ENCODE peak calls at places on chromosome 22, in nine cellular contexts. R is RCC 7860, F is renal cortical epithelial cell, B is AG04450, Z is NCI-H446 treated with DMSO at 0.1 percent for 48 hours, Y is SK-N-SH, I is NCI-H82, C is LNCaP clone FGC, E is AG09309. A is an unnamed sample.
A peak's percentile ranks its signal among the peaks of the same experiment; 100 is the strongest.

GRCh38 chr22:32789797-32790620 is 11.5 kb upstream of the TIMP3 start:
- DNase-seq in R (no peak), I (no peak), B (no peak), E (no peak), Y (no peak), Z (no peak), C (no peak), F (no peak), A (no peak)

GRCh38 chr22:34113381-34113780 is 193.1 kb upstream of the LARGE1 start:
- DNase-seq in F (no peak), R (no peak), Y (no peak), Z (no peak), C (no peak), B (no peak), E (no peak), I (peak; percentile 4), A (no peak)

GRCh38 chr22:24181088-24181995 is at the start of gene SUSD2:
- DNase-seq in C (no peak), R (no peak), F (no peak), E (no peak), Z (peak; percentile 50), B (no peak), I (peak; percentile 86), Y (no peak), A (no peak)

GRCh38 chr22:39090426-39091064 is 6.5 kb upstream of the APOBEC3H start:
- DNase-seq in Z (no peak), Y (no peak), C (no peak), B (no peak), E (no peak), F (no peak), I (no peak), R (peak; percentile 33), A (no peak)

GRCh38 chr22:35589071-35589735 is 27.9 kb downstream of the MB start:
- DNase-seq in I (no peak), R (peak; percentile 99), Z (no peak), B (no peak), Y (no peak), C (peak; percentile 28), F (peak; percentile 89), E (peak; percentile 90), A (peak; percentile 59)

GRCh38 chr22:17115927-17116326 is 5.2 kb downstream of the TMEM121B start:
- DNase-seq in Z (no peak), B (no peak), E (no peak), R (no peak), F (no peak), I (no peak), C (peak; percentile 63), Y (no peak), A (no peak)

GRCh38 chr22:27690596-27690995 is 111.0 kb downstream of the MN1 start:
- DNase-seq in Y (no peak), B (no peak), E (no peak), I (no peak), R (no peak), C (no peak), F (no peak), Z (no peak), A (no peak)

GRCh38 chr22:31287818-31288495 is 4.3 kb downstream of the PIK3IP1 start:
- DNase-seq in B (no peak), Y (no peak), Z (no peak), I (no peak), C (no peak), R (no peak), F (no peak), E (no peak), A (no peak)

GRCh38 chr22:45975266-45976161 is 1.4 kb downstream of the WNT7B start:
- DNase-seq in E (no peak), C (no peak), I (no peak), Z (no peak), B (no peak), F (no peak), Y (peak; percentile 45), R (no peak), A (no peak)

GRCh38 chr22:30275625-30276024 is 9.0 kb upstream of the OSM start:
- DNase-seq in Z (no peak), E (no peak), B (no peak), C (no peak), F (no peak), R (no peak), Y (no peak), I (no peak), A (no peak)

GRCh38 chr22:17359501-17359900 is 9.8 kb upstream of the CECR2 start:
- DNase-seq in R (no peak), E (no peak), F (no peak), I (no peak), B (no peak), Z (no peak), Y (no peak), C (no peak), A (no peak)

GRCh38 chr22:41003041-41003440 is 51.9 kb downstream of the RBX1 start:
- DNase-seq in Y (no peak), I (no peak), R (no peak), B (no peak), F (peak; percentile 20), Z (no peak), C (peak; percentile 86), E (no peak), A (no peak)

GRCh38 chr22:27348634-27349033 is 452.9 kb downstream of the MN1 start:
- DNase-seq in Y (no peak), Z (no peak), B (no peak), F (peak; percentile 94), R (peak; percentile 52), I (no peak), C (no peak), E (peak; percentile 47), A (no peak)

GRCh38 chr22:36565686-36566085 is 36.7 kb upstream of the EIF3D start:
- DNase-seq in Z (no peak), E (no peak), F (no peak), R (peak; percentile 14), Y (no peak), I (no peak), C (no peak), B (no peak), A (no peak)

GRCh38 chr22:35045451-35045850 is 20.5 kb upstream of the ISX start:
- DNase-seq in E (no peak), B (no peak), C (no peak), R (no peak), I (no peak), F (no peak), Z (no peak), Y (no peak), A (no peak)

GRCh38 chr22:21816472-21816786 is 51.0 kb downstream of the MAPK1 start:
- DNase-seq in Y (no peak), F (no peak), R (no peak), E (no peak), B (no peak), C (no peak), Z (no peak), I (no peak), A (no peak)

GRCh38 chr22:35154937-35155387 is 89.0 kb downstream of the ISX start:
- DNase-seq in I (peak; percentile 83), R (peak; percentile 17), F (peak; percentile 28), B (peak; percentile 11), E (peak; percentile 8), C (peak; percentile 67), Z (no peak), Y (peak; percentile 63), A (peak; percentile 11)

GRCh38 chr22:36325163-36326031 is 62.4 kb downstream of the MYH9 start:
- DNase-seq in F (peak; percentile 92), E (peak; percentile 93), Z (no peak), I (no peak), R (no peak), C (no peak), Y (no peak), B (no peak), A (no peak)

GRCh38 chr22:48072777-48073176 is 1310.3 kb downstream of the TBC1D22A start:
- DNase-seq in Y (no peak), I (no peak), E (no peak), C (no peak), Z (no peak), F (no peak), R (no peak), B (no peak), A (no peak)

GRCh38 chr22:24379536-24379935 is 47.9 kb upstream of the ADORA2A start:
- DNase-seq in B (no peak), R (no peak), I (peak; percentile 47), C (no peak), F (no peak), Z (no peak), E (no peak), Y (no peak), A (no peak)

GRCh38 chr22:50250555-50251471 is at the start of gene HDAC10:
- DNase-seq in E (no peak), F (peak; percentile 19), R (peak; percentile 56), Z (no peak), Y (peak; percentile 94), I (peak; percentile 83), C (no peak), B (no peak), A (no peak)

GRCh38 chr22:29205598-29206371 is at the start of gene EMID1:
- DNase-seq in R (no peak), E (no peak), Y (peak; percentile 90), B (no peak), I (peak; percentile 58), Z (no peak), F (no peak), C (no peak), A (no peak)

GRCh38 chr22:48863965-48864538 is 963.6 kb downstream of the BRD1 start:
- DNase-seq in C (no peak), F (no peak), B (no peak), Z (no peak), I (no peak), Y (no peak), E (no peak), R (no peak), A (no peak)

GRCh38 chr22:44884968-44885805 is 124.6 kb downstream of the PHF21B start:
- DNase-seq in F (no peak), R (peak; percentile 25), B (no peak), Z (no peak), C (peak; percentile 46), I (no peak), Y (no peak), E (no peak), A (no peak)

GRCh38 chr22:48071305-48071704 is 1308.9 kb downstream of the TBC1D22A start:
- DNase-seq in R (no peak), E (no peak), Z (no peak), C (no peak), Y (no peak), F (no peak), B (no peak), I (no peak), A (no peak)

GRCh38 chr22:39309881-39310714 is 9.3 kb downstream of the RPL3 start:
- DNase-seq in F (no peak), Z (no peak), E (no peak), R (peak; percentile 89), Y (no peak), I (no peak), B (no peak), C (no peak), A (no peak)

GRCh38 chr22:24105018-24105360 is 76.3 kb upstream of the SUSD2 start:
- DNase-seq in Z (peak; percentile 8), Y (no peak), I (peak; percentile 72), B (no peak), E (no peak), C (no peak), F (no peak), R (no peak), A (no peak)